ENCODE peak calls at places on chromosomes 5 and 9, in six cellular contexts. G is stimulated activated CD8-positive, alpha-beta memory T cell treated with anti-CD3 and anti-CD28 coated beads, Interleukin-7, amount 100 ng/mL, for 1 hour; N is mucosa of descending colon; I is activated T-helper 1 cell treated with anti-CD3 and anti-CD28 coated beads, Interleukin-12 subunit alpha, Interleukin-12 subunit beta, Interleukin-2, Interleukin-4 antibody, amounts not matched to agents 30 ng/mL and 10 ng/mL and 1 ng/mL, durations not matched to agents 14 hours and 24 hours and 36 hours; M is bronchial epithelial cell; F is adipocyte. S is an unnamed sample.

GRCh38 chr5:108830705-108831276 is 83.1 kb downstream of the FER start:
- DNase-seq in G (no peak), N (no peak), M (no peak), I (no peak), F (no peak), S (no peak)

GRCh38 chr9:136988872-136989271 is 3.4 kb upstream of the PAXX start:
- DNase-seq in I (no peak), F (no peak), M (no peak), N (no peak), G (no peak), S (no peak)

GRCh38 chr9:6552033-6552737 is 93.3 kb downstream of the GLDC start:
- DNase-seq in F (peak; percentile 84), I (no peak), M (peak; percentile 21), N (no peak), G (no peak), S (no peak)

GRCh38 chr5:147369742-147370374 is 135.0 kb downstream of the STK32A start:
- DNase-seq in N (no peak), G (no peak), I (no peak), F (peak; percentile 61), M (peak; percentile 36), S (no peak)

GRCh38 chr9:24590432-24590831 is 44.7 kb upstream of the IZUMO3 start:
- DNase-seq in F (no peak), N (no peak), I (no peak), M (peak; percentile 89), G (no peak), S (no peak)

GRCh38 chr9:131282688-131283422 is 6.5 kb upstream of the FAM78A start:
- DNase-seq in M (no peak), G (no peak), I (no peak), F (peak; percentile 63), N (no peak), S (no peak)

GRCh38 chr5:91266184-91266705 is 116.9 kb downstream of the ARRDC3 start:
- DNase-seq in M (peak; percentile 78), I (no peak), G (no peak), F (peak; percentile 65), N (no peak), S (no peak)

GRCh38 chr9:75238311-75238976 is 150.1 kb downstream of the OSTF1 start:
- DNase-seq in F (peak; percentile 81), I (peak; percentile 10), G (no peak), M (peak; percentile 90), N (peak; percentile 50), S (no peak)

GRCh38 chr5:162703914-162704313 is 636.3 kb downstream of the GABRG2 start:
- DNase-seq in G (no peak), F (no peak), I (no peak), N (no peak), M (no peak), S (no peak)

GRCh38 chr5:94830520-94830919 is 212.1 kb downstream of the SLF1 start:
- DNase-seq in N (no peak), M (peak; percentile 33), I (no peak), G (no peak), F (no peak), S (no peak)

GRCh38 chr9:34490760-34491159 is 32.0 kb downstream of the ENHO start:
- DNase-seq in N (no peak), G (no peak), I (no peak), M (no peak), F (no peak), S (no peak)

GRCh38 chr9:17824191-17824926 is 245.5 kb downstream of the SH3GL2 start:
- DNase-seq in F (peak; percentile 65), I (no peak), M (no peak), N (no peak), G (no peak), S (no peak)

GRCh38 chr9:109463924-109464625 is 34.0 kb downstream of the PTPN3 start:
- DNase-seq in G (no peak), N (no peak), I (peak; percentile 29), M (peak; percentile 47), F (no peak), S (no peak)

GRCh38 chr5:130164966-130165365 is 260.7 kb downstream of the CHSY3 start:
- DNase-seq in F (peak; percentile 39), G (no peak), I (no peak), M (peak; percentile 20), N (no peak), S (no peak)

GRCh38 chr9:80097476-80097875 is 525.7 kb downstream of the TLE4 start:
- DNase-seq in I (no peak), F (no peak), M (peak; percentile 3), G (no peak), N (no peak), S (no peak)

GRCh38 chr5:56195016-56195415 is 38.1 kb downstream of the ANKRD55 start:
- DNase-seq in N (no peak), G (no peak), M (no peak), F (no peak), I (no peak), S (no peak)

GRCh38 chr5:122229551-122229950 is 82.5 kb upstream of the SNCAIP start:
- DNase-seq in F (no peak), N (no peak), I (no peak), M (no peak), G (no peak), S (no peak)

GRCh38 chr5:128036961-128037360 is 46.6 kb upstream of the SLC12A2 start:
- DNase-seq in F (peak; percentile 69), G (no peak), I (no peak), N (no peak), M (peak; percentile 76), S (no peak)

GRCh38 chr5:95959051-95959963 is 2.3 kb downstream of the ELL2 start:
- DNase-seq in G (no peak), M (no peak), I (no peak), F (peak; percentile 66), N (peak; percentile 24), S (no peak)

GRCh38 chr9:134889386-134890214 is 9.0 kb downstream of the FCN2 start:
- DNase-seq in M (no peak), N (no peak), I (no peak), F (no peak), G (no peak), S (no peak)

GRCh38 chr5:115875447-115875846 is 33.7 kb downstream of the AP3S1 start:
- DNase-seq in M (no peak), G (no peak), I (no peak), F (no peak), N (no peak), S (no peak)

GRCh38 chr5:116830079-116830478 is 255.5 kb upstream of the SEMA6A start:
- DNase-seq in N (no peak), M (no peak), F (no peak), G (no peak), I (no peak), S (no peak)

GRCh38 chr9:105901514-105902109 is 207.3 kb downstream of the TMEM38B start:
- DNase-seq in M (peak; percentile 39), G (no peak), F (peak; percentile 22), I (no peak), N (peak; percentile 40), S (no peak)

GRCh38 chr5:116454417-116454927 is 120.2 kb downstream of the SEMA6A start:
- DNase-seq in I (no peak), M (no peak), F (peak; percentile 91), N (no peak), G (no peak), S (no peak)

GRCh38 chr5:154850255-154851062 is at the start of gene FAXDC2:
- DNase-seq in M (peak; percentile 46), F (peak; percentile 93), G (no peak), N (no peak), I (no peak), S (no peak)

GRCh38 chr9:22423566-22423965 is 23.1 kb upstream of the DMRTA1 start:
- DNase-seq in F (no peak), M (no peak), N (no peak), I (no peak), G (no peak), S (no peak)